ENCODE peak calls at places on chromosomes 4 and X, in six cellular contexts. One of them, this sample, is unnamed.

GRCh38 chr4:2469192-2469984 is 482 bp downstream of the RNF4 start:
- DNase-seq in tibial nerve: peak; percentile 16
- DNase-seq in endodermal cell: peak; percentile 75
- DNase-seq in suprapubic skin: no peak
- DNase-seq in H9: peak; percentile 54
- DNase-seq in upper lobe of left lung: peak; percentile 65
- DNase-seq in this sample: peak; percentile 48

GRCh38 chr4:120517966-120518365 is 404.6 kb downstream of the PRDM5 start:
- DNase-seq in tibial nerve: peak; percentile 43
- DNase-seq in endodermal cell: peak; percentile 68
- DNase-seq in suprapubic skin: no peak
- DNase-seq in H9: peak; percentile 34
- DNase-seq in upper lobe of left lung: no peak
- DNase-seq in this sample: peak; percentile 51

GRCh38 chr4:16196482-16197393 is 29.5 kb downstream of the TAPT1 start:
- DNase-seq in tibial nerve: no peak
- DNase-seq in endodermal cell: peak; percentile 49
- DNase-seq in suprapubic skin: no peak
- DNase-seq in H9: no peak
- DNase-seq in upper lobe of left lung: no peak
- DNase-seq in this sample: no peak

GRCh38 chr4:70927502-70928139 is 25.5 kb downstream of the MOB1B start:
- DNase-seq in tibial nerve: no peak
- DNase-seq in endodermal cell: no peak
- DNase-seq in suprapubic skin: no peak
- DNase-seq in H9: no peak
- DNase-seq in upper lobe of left lung: no peak
- DNase-seq in this sample: no peak

GRCh38 chr4:76272582-76272981 is 21.1 kb downstream of the FAM47E start:
- DNase-seq in tibial nerve: no peak
- DNase-seq in endodermal cell: no peak
- DNase-seq in suprapubic skin: no peak
- DNase-seq in H9: no peak
- DNase-seq in upper lobe of left lung: no peak
- DNase-seq in this sample: no peak

GRCh38 chrX:138026211-138026610 is 460.3 kb downstream of the ZIC3 start:
- DNase-seq in tibial nerve: no peak
- DNase-seq in endodermal cell: no peak
- DNase-seq in suprapubic skin: no peak
- DNase-seq in H9: no peak
- DNase-seq in upper lobe of left lung: no peak
- DNase-seq in this sample: no peak

GRCh38 chrX:10110984-10111363 is 45.8 kb upstream of the CLCN4 start:
- DNase-seq in tibial nerve: no peak
- DNase-seq in endodermal cell: no peak
- DNase-seq in suprapubic skin: no peak
- DNase-seq in H9: no peak
- DNase-seq in upper lobe of left lung: no peak
- DNase-seq in this sample: no peak

GRCh38 chr4:83124079-83124780 is 9.7 kb upstream of the PLAC8 start:
- DNase-seq in tibial nerve: no peak
- DNase-seq in endodermal cell: no peak
- DNase-seq in suprapubic skin: no peak
- DNase-seq in H9: no peak
- DNase-seq in upper lobe of left lung: peak; percentile 47
- DNase-seq in this sample: no peak

GRCh38 chrX:30577362-30577961 is at the start of gene TASL:
- DNase-seq in tibial nerve: no peak
- DNase-seq in endodermal cell: no peak
- DNase-seq in suprapubic skin: no peak
- DNase-seq in H9: no peak
- DNase-seq in upper lobe of left lung: no peak
- DNase-seq in this sample: no peak

GRCh38 chr4:14184265-14184664 is 556.7 kb upstream of the BOD1L1 start:
- DNase-seq in tibial nerve: no peak
- DNase-seq in endodermal cell: peak; percentile 48
- DNase-seq in suprapubic skin: no peak
- DNase-seq in H9: no peak
- DNase-seq in upper lobe of left lung: no peak
- DNase-seq in this sample: no peak

GRCh38 chr4:15031197-15031596 is 28.9 kb downstream of the CPEB2 start:
- DNase-seq in tibial nerve: no peak
- DNase-seq in endodermal cell: no peak
- DNase-seq in suprapubic skin: no peak
- DNase-seq in H9: no peak
- DNase-seq in upper lobe of left lung: no peak
- DNase-seq in this sample: no peak

GRCh38 chr4:165476214-165477098 is 97.6 kb downstream of the CPE start:
- DNase-seq in tibial nerve: no peak
- DNase-seq in endodermal cell: no peak
- DNase-seq in suprapubic skin: no peak
- DNase-seq in H9: no peak
- DNase-seq in upper lobe of left lung: no peak
- DNase-seq in this sample: no peak

GRCh38 chr4:4704267-4704666 is 155.2 kb upstream of the MSX1 start:
- DNase-seq in tibial nerve: no peak
- DNase-seq in endodermal cell: no peak
- DNase-seq in suprapubic skin: no peak
- DNase-seq in H9: no peak
- DNase-seq in upper lobe of left lung: peak; percentile 28
- DNase-seq in this sample: no peak

GRCh38 chr4:145487626-145488025 is 6.0 kb downstream of the SMAD1 start:
- DNase-seq in tibial nerve: no peak
- DNase-seq in endodermal cell: no peak
- DNase-seq in suprapubic skin: no peak
- DNase-seq in H9: no peak
- DNase-seq in upper lobe of left lung: no peak
- DNase-seq in this sample: no peak
- H3K4me1 ChIP-seq in tibial nerve: no peaks in the 10 kb centered on the region
- H3K4me1 ChIP-seq in endodermal cell: peaks cover 9% of the 10 kb centered on the region
- H3K4me1 ChIP-seq in suprapubic skin: peaks cover 52% of the 10 kb centered on the region
- H3K4me1 ChIP-seq in H9: no peaks in the 10 kb centered on the region
- H3K4me1 ChIP-seq in upper lobe of left lung: peaks cover 4% of the 10 kb centered on the region
- H3K4me1 ChIP-seq in this sample: peaks cover 2% of the 10 kb centered on the region

DNA sequence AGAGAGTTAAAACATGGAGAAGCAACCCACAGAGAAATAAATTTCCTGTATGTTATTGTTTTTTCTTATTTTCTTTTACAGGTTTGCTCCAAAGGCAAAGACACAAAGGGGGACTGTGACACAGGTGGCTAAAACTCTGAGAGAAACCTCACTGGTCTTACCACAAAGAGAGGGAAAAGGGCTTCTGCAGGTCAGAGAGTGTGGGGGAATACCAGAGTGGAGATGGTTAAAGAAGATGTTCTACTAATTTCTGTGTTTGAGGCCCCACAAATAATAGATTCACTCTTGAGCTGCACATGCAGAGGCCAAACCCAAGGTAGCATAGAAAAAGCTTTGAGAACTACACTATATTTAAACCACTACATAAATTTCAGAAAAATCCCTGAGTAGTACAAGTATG is 151.3 kb downstream of the GABRA3 start:
- DNase-seq in tibial nerve: no peak
- DNase-seq in endodermal cell: no peak
- DNase-seq in suprapubic skin: no peak
- DNase-seq in H9: no peak
- DNase-seq in upper lobe of left lung: no peak
- DNase-seq in this sample: no peak
- TF ChIP-seq CTCF in tibial nerve: no peak
- TF ChIP-seq CTCF in endodermal cell: no peak
- TF ChIP-seq CTCF in suprapubic skin: no peak
- TF ChIP-seq CTCF in H9: no peak
- TF ChIP-seq CTCF in upper lobe of left lung: no peak
- TF ChIP-seq CTCF in this sample: no peak

GRCh38 chrX:151701071-151701470 is 5.8 kb downstream of the PRRG3 start:
- DNase-seq in tibial nerve: no peak
- DNase-seq in endodermal cell: no peak
- DNase-seq in suprapubic skin: no peak
- DNase-seq in H9: no peak
- DNase-seq in upper lobe of left lung: no peak
- DNase-seq in this sample: no peak

GRCh38 chrX:151697537-151697936 is 2.3 kb downstream of the PRRG3 start:
- DNase-seq in tibial nerve: peak; percentile 44
- DNase-seq in endodermal cell: no peak
- DNase-seq in suprapubic skin: no peak
- DNase-seq in H9: no peak
- DNase-seq in upper lobe of left lung: peak; percentile 18
- DNase-seq in this sample: no peak

GRCh38 chrX:151699746-151700145 is 4.5 kb downstream of the PRRG3 start:
- DNase-seq in tibial nerve: no peak
- DNase-seq in endodermal cell: no peak
- DNase-seq in suprapubic skin: no peak
- DNase-seq in H9: no peak
- DNase-seq in upper lobe of left lung: peak; percentile 6
- DNase-seq in this sample: no peak

GRCh38 chrX:151700581-151700980 is 5.3 kb downstream of the PRRG3 start:
- DNase-seq in tibial nerve: no peak
- DNase-seq in endodermal cell: no peak
- DNase-seq in suprapubic skin: no peak
- DNase-seq in H9: no peak
- DNase-seq in upper lobe of left lung: peak; percentile 8
- DNase-seq in this sample: no peak

DNA sequence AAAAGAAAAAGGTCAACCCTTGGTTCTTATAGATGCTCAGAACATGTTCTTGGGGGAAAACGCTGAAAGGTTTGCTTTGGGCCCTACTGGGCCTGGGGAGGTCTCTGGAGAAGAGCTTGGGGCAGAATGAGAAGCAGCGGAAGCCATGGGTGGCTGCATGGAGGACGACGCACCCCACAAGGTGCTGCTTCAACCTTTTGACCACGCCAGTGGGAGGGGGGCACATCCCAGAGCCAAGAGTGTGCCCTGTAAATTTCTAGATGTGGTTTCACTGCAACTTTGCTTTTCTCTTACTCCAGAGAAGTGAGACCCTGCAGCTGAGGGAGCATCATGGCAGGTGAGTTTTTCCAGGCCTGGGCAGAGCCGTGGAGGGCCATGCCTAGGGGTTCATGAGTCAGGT is 3.2 kb downstream of the PRRG3 start:
- DNase-seq in tibial nerve: no peak
- DNase-seq in endodermal cell: no peak
- DNase-seq in suprapubic skin: no peak
- DNase-seq in H9: no peak
- DNase-seq in upper lobe of left lung: peak; percentile 1
- DNase-seq in this sample: no peak
- H3K9me3 ChIP-seq in tibial nerve: no peaks in the 10 kb centered on the region
- H3K9me3 ChIP-seq in endodermal cell: no peaks in the 10 kb centered on the region
- H3K9me3 ChIP-seq in suprapubic skin: no peaks in the 10 kb centered on the region
- H3K9me3 ChIP-seq in H9: peaks cover 61% of the 10 kb centered on the region
- H3K9me3 ChIP-seq in upper lobe of left lung: no peaks in the 10 kb centered on the region
- H3K9me3 ChIP-seq in this sample: no peaks in the 10 kb centered on the region

DNA sequence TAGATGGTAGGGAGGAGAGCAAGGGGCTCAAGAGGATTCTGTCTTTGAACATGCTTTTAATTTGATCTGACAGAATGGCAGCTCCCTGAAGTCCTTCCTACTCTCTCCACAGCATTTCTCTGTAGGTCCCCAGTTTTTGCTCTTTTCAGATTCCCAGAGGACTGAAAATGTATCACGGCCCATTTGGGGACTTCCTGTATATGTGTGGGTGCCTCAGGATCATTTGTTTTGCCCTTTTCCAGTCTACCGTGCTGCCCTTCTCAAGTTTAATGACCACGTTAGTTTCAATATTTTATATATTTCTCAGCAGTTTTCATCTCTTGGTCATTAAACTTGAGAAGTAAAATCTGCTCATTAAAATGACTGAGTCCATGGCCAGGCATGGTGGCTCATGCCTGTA is 2.3 kb downstream of the TBC1D1 start:
- DNase-seq in tibial nerve: no peak
- DNase-seq in endodermal cell: no peak
- DNase-seq in suprapubic skin: no peak
- DNase-seq in H9: no peak
- DNase-seq in upper lobe of left lung: no peak
- DNase-seq in this sample: no peak
- H3K4me1 ChIP-seq in tibial nerve: no peaks in the 10 kb centered on the region
- H3K4me1 ChIP-seq in endodermal cell: no peaks in the 10 kb centered on the region
- H3K4me1 ChIP-seq in suprapubic skin: peaks cover 37% of the 10 kb centered on the region
- H3K4me1 ChIP-seq in H9: peaks cover under 1% of the 10 kb centered on the region
- H3K4me1 ChIP-seq in upper lobe of left lung: peaks cover 15% of the 10 kb centered on the region
- H3K4me1 ChIP-seq in this sample: no peaks in the 10 kb centered on the region

DNA sequence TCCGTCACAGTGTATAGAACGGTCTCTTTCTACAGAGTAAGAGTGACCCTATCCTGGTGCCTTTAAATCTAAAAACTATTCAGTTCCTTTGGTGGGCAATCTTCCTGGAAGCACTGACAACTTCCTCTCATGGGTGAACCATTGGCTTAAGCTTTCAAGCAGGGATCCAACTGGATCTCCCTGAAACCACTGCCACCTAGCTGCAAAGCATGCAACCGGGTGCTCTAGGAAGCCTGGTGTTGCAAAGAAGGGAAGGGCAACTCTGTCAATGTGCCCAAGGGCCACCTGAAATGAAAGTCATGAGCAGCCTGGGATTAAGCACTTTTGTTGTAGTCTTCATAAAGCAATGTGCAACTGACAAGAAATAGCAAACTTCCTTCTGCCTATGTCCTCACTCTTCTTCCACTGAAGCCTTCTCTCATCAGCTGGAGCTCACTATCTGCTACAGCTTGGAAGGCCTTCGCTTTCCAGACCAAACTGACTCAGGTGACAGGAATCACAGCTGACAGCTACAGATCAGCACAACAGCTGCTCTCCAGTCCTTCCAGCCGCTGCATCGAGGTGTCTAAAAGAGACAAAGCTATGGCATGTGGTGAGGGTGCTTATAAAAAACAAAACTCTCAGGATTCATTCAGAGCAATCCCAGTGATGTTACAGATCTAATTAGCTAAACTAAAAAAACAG is 46.1 kb downstream of the SETD7 start:
- DNase-seq in tibial nerve: no peak
- DNase-seq in endodermal cell: peak; percentile 80
- DNase-seq in suprapubic skin: no peak
- DNase-seq in H9: peak; percentile 66
- DNase-seq in upper lobe of left lung: no peak
- DNase-seq in this sample: no peak
- TF ChIP-seq CTCF in tibial nerve: no peak
- TF ChIP-seq CTCF in endodermal cell: peak; percentile 83
- TF ChIP-seq CTCF in suprapubic skin: peak; percentile 14
- TF ChIP-seq CTCF in H9: peak; percentile 71
- TF ChIP-seq CTCF in upper lobe of left lung: no peak
- TF ChIP-seq CTCF in this sample: peak; percentile 62

GRCh38 chr4:273312-274017 is 31.8 kb downstream of the ZNF732 start:
- DNase-seq in tibial nerve: no peak
- DNase-seq in endodermal cell: no peak
- DNase-seq in suprapubic skin: no peak
- DNase-seq in H9: no peak
- DNase-seq in upper lobe of left lung: no peak
- DNase-seq in this sample: no peak

GRCh38 chr4:271492-272103 is 33.7 kb downstream of the ZNF732 start:
- DNase-seq in tibial nerve: no peak
- DNase-seq in endodermal cell: no peak
- DNase-seq in suprapubic skin: no peak
- DNase-seq in H9: no peak
- DNase-seq in upper lobe of left lung: no peak
- DNase-seq in this sample: no peak
- H3K9me3 ChIP-seq in tibial nerve: peaks cover 98% of the 10 kb centered on the region
- H3K9me3 ChIP-seq in endodermal cell: peaks cover 94% of the 10 kb centered on the region
- H3K9me3 ChIP-seq in suprapubic skin: peaks cover 69% of the 10 kb centered on the region
- H3K9me3 ChIP-seq in H9: peaks cover 40% of the 10 kb centered on the region
- H3K9me3 ChIP-seq in upper lobe of left lung: peaks cover 77% of the 10 kb centered on the region
- H3K9me3 ChIP-seq in this sample: peaks cover 3% of the 10 kb centered on the region

GRCh38 chr4:1204286-1204827 is 32.0 kb upstream of the SPON2 start:
- DNase-seq in tibial nerve: no peak
- DNase-seq in endodermal cell: no peak
- DNase-seq in suprapubic skin: no peak
- DNase-seq in H9: no peak
- DNase-seq in upper lobe of left lung: peak; percentile 10
- DNase-seq in this sample: no peak
- H3K4me1 ChIP-seq in tibial nerve: no peaks in the 10 kb centered on the region
- H3K4me1 ChIP-seq in endodermal cell: no peaks in the 10 kb centered on the region
- H3K4me1 ChIP-seq in suprapubic skin: peaks cover 48% of the 10 kb centered on the region
- H3K4me1 ChIP-seq in H9: no peaks in the 10 kb centered on the region
- H3K4me1 ChIP-seq in upper lobe of left lung: peaks cover 84% of the 10 kb centered on the region
- H3K4me1 ChIP-seq in this sample: no peaks in the 10 kb centered on the region

GRCh38 chrX:140672840-140673731 is 36.5 kb upstream of the LINC00632 start:
- DNase-seq in tibial nerve: no peak
- DNase-seq in endodermal cell: peak; percentile 53
- DNase-seq in suprapubic skin: no peak
- DNase-seq in H9: no peak
- DNase-seq in upper lobe of left lung: no peak
- DNase-seq in this sample: no peak
- TF ChIP-seq CTCF in tibial nerve: no peak
- TF ChIP-seq CTCF in endodermal cell: peak; percentile 58
- TF ChIP-seq CTCF in suprapubic skin: no peak
- TF ChIP-seq CTCF in H9: peak; percentile 43
- TF ChIP-seq CTCF in upper lobe of left lung: no peak
- TF ChIP-seq CTCF in this sample: no peak